ENCODE peak calls at places on chromosomes 5 and 9, in eight cellular contexts. One of them, this sample, is unnamed.

GRCh38 chr5:113394658-113395057 is 40.1 kb downstream of the TSSK1B start:
- DNase-seq in GM23248: no peak
- DNase-seq in IMR-90: no peak
- DNase-seq in GM23338: no peak
- DNase-seq in astrocyte: no peak
- DNase-seq in PC-3: no peak
- DNase-seq in H1: no peak
- DNase-seq in fibroblast of lung: no peak
- DNase-seq in this sample: peak; percentile 41

GRCh38 chr5:82938901-82939300 is 138.3 kb downstream of the TMEM167A start:
- DNase-seq in H1: no peak
- DNase-seq in IMR-90: no peak
- DNase-seq in fibroblast of lung: no peak
- DNase-seq in PC-3: no peak
- DNase-seq in GM23338: no peak
- DNase-seq in GM23248: no peak
- DNase-seq in astrocyte: no peak
- DNase-seq in this sample: no peak

GRCh38 chr5:74670377-74671038 is 14.5 kb upstream of the HEXB start:
- DNase-seq in fibroblast of lung: no peak
- DNase-seq in GM23248: no peak
- DNase-seq in IMR-90: no peak
- DNase-seq in PC-3: no peak
- DNase-seq in GM23338: no peak
- DNase-seq in astrocyte: no peak
- DNase-seq in H1: no peak
- DNase-seq in this sample: no peak

GRCh38 chr5:5711112-5711511 is 288.6 kb downstream of the ICE1 start:
- DNase-seq in IMR-90: no peak
- DNase-seq in H1: no peak
- DNase-seq in astrocyte: no peak
- DNase-seq in GM23248: no peak
- DNase-seq in GM23338: no peak
- DNase-seq in fibroblast of lung: no peak
- DNase-seq in PC-3: no peak
- DNase-seq in this sample: no peak

GRCh38 chr5:174065528-174066189 is 20.2 kb downstream of the NSG2 start:
- DNase-seq in H1: no peak
- DNase-seq in GM23338: no peak
- DNase-seq in GM23248: no peak
- DNase-seq in PC-3: no peak
- DNase-seq in astrocyte: peak; percentile 44
- DNase-seq in IMR-90: no peak
- DNase-seq in fibroblast of lung: peak; percentile 49
- DNase-seq in this sample: no peak

GRCh38 chr5:100186181-100186580 is 349.0 kb upstream of the FAM174A start:
- DNase-seq in PC-3: no peak
- DNase-seq in H1: no peak
- DNase-seq in IMR-90: no peak
- DNase-seq in fibroblast of lung: no peak
- DNase-seq in astrocyte: no peak
- DNase-seq in GM23248: no peak
- DNase-seq in GM23338: peak; percentile 7
- DNase-seq in this sample: no peak

GRCh38 chr9:88060746-88061145 is 77.5 kb downstream of the SPATA31C2 start:
- DNase-seq in PC-3: no peak
- DNase-seq in GM23338: no peak
- DNase-seq in astrocyte: peak; percentile 36
- DNase-seq in GM23248: no peak
- DNase-seq in IMR-90: no peak
- DNase-seq in fibroblast of lung: peak; percentile 63
- DNase-seq in H1: no peak
- DNase-seq in this sample: peak; percentile 80

GRCh38 chr9:114291886-114292590 is 30.9 kb upstream of the ORM1 start:
- DNase-seq in H1: no peak
- DNase-seq in fibroblast of lung: no peak
- DNase-seq in GM23248: no peak
- DNase-seq in PC-3: no peak
- DNase-seq in astrocyte: no peak
- DNase-seq in IMR-90: no peak
- DNase-seq in GM23338: no peak
- DNase-seq in this sample: no peak

DNA sequence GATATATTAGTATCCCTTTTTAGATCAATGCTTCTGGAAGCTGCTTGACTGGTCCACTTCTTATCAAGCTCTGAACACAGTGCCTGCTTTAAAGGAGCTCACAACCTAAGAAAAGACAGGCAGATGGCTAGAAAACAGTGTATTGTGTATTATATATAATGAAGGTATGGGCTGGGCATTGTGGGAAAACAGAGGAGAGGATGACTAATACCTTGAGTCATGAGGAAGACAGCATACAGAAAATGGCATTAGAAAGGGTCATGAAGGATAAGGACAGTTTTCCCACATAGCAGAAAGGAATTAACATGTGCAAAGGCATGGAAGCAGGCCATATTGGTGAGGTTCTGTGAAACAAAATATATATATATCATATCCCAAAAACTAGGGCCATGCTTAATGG is 309.6 kb downstream of the MLLT3 start:
- DNase-seq in H1: no peak
- DNase-seq in astrocyte: peak; percentile 16
- DNase-seq in fibroblast of lung: peak; percentile 43
- DNase-seq in GM23338: no peak
- DNase-seq in GM23248: peak; percentile 55
- DNase-seq in IMR-90: peak; percentile 67
- DNase-seq in PC-3: peak; percentile 52
- DNase-seq in this sample: peak; percentile 38
- H2AFZ ChIP-seq in H1: no peak overlapping the region
- H2AFZ ChIP-seq in astrocyte: no peak overlapping the region
- H2AFZ ChIP-seq in fibroblast of lung: no peak overlapping the region
- H2AFZ ChIP-seq in GM23338: no peak overlapping the region
- H2AFZ ChIP-seq in GM23248: peak overlapping the region; percentile 36
- H2AFZ ChIP-seq in IMR-90: no peak overlapping the region
- H2AFZ ChIP-seq in PC-3: peak overlapping the region; percentile 48
- H2AFZ ChIP-seq in this sample: no peak overlapping the region

DNA sequence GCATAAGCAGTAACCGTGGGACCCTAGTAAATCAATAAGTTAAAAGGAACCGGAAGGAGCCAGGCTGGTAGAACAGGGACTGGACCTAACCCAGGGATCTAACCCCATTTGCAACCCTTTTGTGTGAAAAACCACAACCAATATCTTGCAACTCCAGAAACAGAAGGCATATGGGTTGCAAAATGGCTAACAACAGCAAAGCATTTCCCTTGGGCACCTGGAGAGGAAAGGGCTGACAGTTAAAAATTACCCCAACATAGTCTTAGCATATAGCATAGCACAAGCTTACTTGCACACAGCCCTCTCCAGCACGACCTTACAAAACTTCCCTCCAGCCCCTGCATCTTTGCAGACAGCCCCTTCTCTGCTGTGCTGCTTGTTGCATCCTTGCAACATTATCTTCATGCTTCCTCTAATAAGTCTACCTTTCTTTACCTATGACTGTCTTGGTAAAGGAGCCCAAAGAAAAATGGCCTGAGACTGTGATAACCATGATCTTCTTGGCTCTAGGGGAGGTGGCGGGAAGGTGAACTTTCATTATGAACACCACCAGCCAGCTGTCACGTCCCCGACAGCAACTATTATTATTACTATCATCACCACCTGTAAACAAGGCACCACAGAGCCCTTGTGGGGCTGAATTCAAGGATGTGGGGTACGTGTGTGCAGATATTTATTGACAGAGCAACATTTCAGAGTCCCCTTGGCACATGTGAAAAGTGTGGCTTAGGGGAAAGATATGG is 49.8 kb downstream of the PRRC1 start:
- DNase-seq in H1: no peak
- DNase-seq in IMR-90: no peak
- DNase-seq in PC-3: no peak
- DNase-seq in astrocyte: no peak
- DNase-seq in GM23248: no peak
- DNase-seq in GM23338: no peak
- DNase-seq in fibroblast of lung: no peak
- DNase-seq in this sample: peak; percentile 61
- H3K4me3 ChIP-seq in H1: no peak overlapping the region
- H3K4me3 ChIP-seq in IMR-90: no peak overlapping the region
- H3K4me3 ChIP-seq in PC-3: no peak overlapping the region
- H3K4me3 ChIP-seq in astrocyte: no peak overlapping the region
- H3K4me3 ChIP-seq in GM23248: no peak overlapping the region
- H3K4me3 ChIP-seq in GM23338: no peak overlapping the region
- H3K4me3 ChIP-seq in fibroblast of lung: no peak overlapping the region
- H3K4me3 ChIP-seq in this sample: no peak overlapping the region

DNA sequence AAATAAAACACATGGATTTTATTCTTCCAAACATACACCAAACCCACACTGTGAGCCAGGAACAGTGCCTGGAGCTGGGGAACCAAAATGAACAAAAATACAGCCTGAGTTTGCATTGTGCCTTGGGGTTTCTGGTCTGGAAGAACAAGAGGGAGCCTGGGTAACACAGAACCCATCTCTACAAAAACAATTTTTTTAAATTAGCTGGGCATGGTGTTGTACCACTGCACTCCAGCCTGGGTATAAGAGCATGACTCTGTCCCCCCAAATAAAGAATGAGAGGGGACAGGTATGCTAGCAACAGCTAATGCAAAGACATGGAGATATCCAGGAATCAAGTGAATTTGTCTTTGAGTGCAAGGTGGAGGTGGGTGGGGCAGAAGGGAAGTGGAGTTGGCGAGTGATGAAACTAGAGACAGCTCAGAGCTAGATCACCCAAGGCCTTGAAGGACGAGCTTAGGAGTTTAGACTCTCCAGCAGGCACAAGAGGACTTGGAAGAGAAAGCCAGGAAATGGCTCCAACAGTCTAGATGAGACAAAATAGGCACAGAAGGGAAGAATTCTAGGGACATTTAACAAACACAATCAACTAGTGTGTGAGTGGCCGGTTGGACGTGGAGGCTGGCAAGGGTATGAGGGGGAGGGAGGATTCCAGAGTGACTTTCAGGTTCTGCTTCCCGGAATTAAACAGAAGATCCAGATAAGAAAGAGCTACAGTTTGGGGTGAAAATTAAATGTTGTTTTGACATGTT is 47.4 kb downstream of the FNBP1 start:
- DNase-seq in fibroblast of lung: peak; percentile 55
- DNase-seq in IMR-90: peak; percentile 54
- DNase-seq in GM23248: peak; percentile 89
- DNase-seq in GM23338: peak; percentile 16
- DNase-seq in PC-3: peak; percentile 69
- DNase-seq in H1: no peak
- DNase-seq in astrocyte: peak; percentile 39
- DNase-seq in this sample: peak; percentile 46
- H4K20me1 ChIP-seq in fibroblast of lung: no peaks in the 10 kb centered on the region
- H4K20me1 ChIP-seq in IMR-90: peaks cover 10% of the 10 kb centered on the region
- H4K20me1 ChIP-seq in GM23248: no peaks in the 10 kb centered on the region
- H4K20me1 ChIP-seq in GM23338: no peaks in the 10 kb centered on the region
- H4K20me1 ChIP-seq in PC-3: no peaks in the 10 kb centered on the region
- H4K20me1 ChIP-seq in H1: no peaks in the 10 kb centered on the region
- H4K20me1 ChIP-seq in astrocyte: no peaks in the 10 kb centered on the region
- H4K20me1 ChIP-seq in this sample: peaks cover 3% of the 10 kb centered on the region

DNA sequence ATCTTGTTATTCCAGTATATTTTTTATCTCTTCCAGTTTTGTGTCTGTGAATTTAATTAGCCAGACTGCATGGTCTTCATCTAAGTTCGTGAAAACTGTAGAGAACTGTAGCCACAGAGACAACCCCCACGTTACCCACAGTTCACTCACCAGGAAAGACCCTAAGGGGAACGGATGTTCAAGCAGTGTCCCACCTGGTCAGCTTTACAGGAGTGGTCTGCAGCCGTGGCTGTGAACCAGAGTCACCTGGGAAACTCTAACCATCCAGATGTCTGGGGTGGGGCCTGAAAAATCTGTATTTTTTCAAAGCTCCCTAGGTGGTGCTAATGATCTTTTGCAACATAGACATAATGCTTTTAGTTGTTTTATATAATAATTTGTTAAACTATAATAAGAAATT is 47.6 kb upstream of the ANGPTL2 start:
- DNase-seq in GM23248: no peak
- DNase-seq in GM23338: no peak
- DNase-seq in IMR-90: no peak
- DNase-seq in PC-3: no peak
- DNase-seq in fibroblast of lung: no peak
- DNase-seq in astrocyte: no peak
- DNase-seq in H1: no peak
- DNase-seq in this sample: no peak
- H2AFZ ChIP-seq in GM23248: no peak overlapping the region
- H2AFZ ChIP-seq in GM23338: no peak overlapping the region
- H2AFZ ChIP-seq in IMR-90: no peak overlapping the region
- H2AFZ ChIP-seq in PC-3: no peak overlapping the region
- H2AFZ ChIP-seq in fibroblast of lung: no peak overlapping the region
- H2AFZ ChIP-seq in astrocyte: no peak overlapping the region
- H2AFZ ChIP-seq in H1: no peak overlapping the region
- H2AFZ ChIP-seq in this sample: no peak overlapping the region

GRCh38 chr5:150905312-150905683 is 518 bp upstream of the ZNF300 start:
- DNase-seq in PC-3: no peak
- DNase-seq in GM23338: no peak
- DNase-seq in IMR-90: no peak
- DNase-seq in GM23248: no peak
- DNase-seq in fibroblast of lung: no peak
- DNase-seq in astrocyte: no peak
- DNase-seq in H1: no peak
- DNase-seq in this sample: no peak
- H3K4me3 ChIP-seq in PC-3: no peak overlapping the region
- H3K4me3 ChIP-seq in GM23338: peak overlapping the region; percentile 68
- H3K4me3 ChIP-seq in IMR-90: peak overlapping the region; percentile 81
- H3K4me3 ChIP-seq in GM23248: peak overlapping the region; percentile 86
- H3K4me3 ChIP-seq in fibroblast of lung: peak overlapping the region; percentile 78
- H3K4me3 ChIP-seq in astrocyte: peak overlapping the region; percentile 86
- H3K4me3 ChIP-seq in H1: peak overlapping the region; percentile 73
- H3K4me3 ChIP-seq in this sample: peak overlapping the region; percentile 78

GRCh38 chr5:14308384-14309154 is 165.4 kb downstream of the TRIO start:
- DNase-seq in GM23248: no peak
- DNase-seq in IMR-90: no peak
- DNase-seq in astrocyte: no peak
- DNase-seq in PC-3: no peak
- DNase-seq in fibroblast of lung: no peak
- DNase-seq in GM23338: no peak
- DNase-seq in H1: no peak
- DNase-seq in this sample: no peak
- H4K20me1 ChIP-seq in GM23248: peaks cover 5% of the 10 kb centered on the region
- H4K20me1 ChIP-seq in IMR-90: peaks cover 91% of the 10 kb centered on the region
- H4K20me1 ChIP-seq in astrocyte: peaks cover 90% of the 10 kb centered on the region
- H4K20me1 ChIP-seq in PC-3: peaks cover 3% of the 10 kb centered on the region
- H4K20me1 ChIP-seq in fibroblast of lung: peaks cover 2% of the 10 kb centered on the region
- H4K20me1 ChIP-seq in GM23338: peaks cover 3% of the 10 kb centered on the region
- H4K20me1 ChIP-seq in H1: peaks cover 8% of the 10 kb centered on the region
- H4K20me1 ChIP-seq in this sample: peaks cover 65% of the 10 kb centered on the region

This sample was measured in osteoblast.